ENCODE peak calls at places on chromosomes 11 and 22, in nine cellular contexts. One of them, this sample, is unnamed.

GRCh38 chr11:23594755-23595154 is 734.5 kb upstream of the CCDC179 start:
- DNase-seq in NCI-H1436: no peak
- DNase-seq in iPS-NIHi11: no peak
- DNase-seq in dorsolateral prefrontal cortex: no peak
- DNase-seq in activated T-cell treated with anti-CD3 and anti-CD28 coated beads for 1 hour: no peak
- DNase-seq in sciatic nerve: no peak
- DNase-seq in activated naive CD8-positive, alpha-beta T cell treated with anti-CD3 and anti-CD28 coated beads, Interleukin-2, amount 50 U/mL, for 24 hours: no peak
- DNase-seq in IMR-90: no peak
- DNase-seq in upper lobe of right lung: no peak
- DNase-seq in this sample: no peak

GRCh38 chr22:35330258-35330861 is 30.7 kb downstream of the TOM1 start:
- DNase-seq in NCI-H1436: no peak
- DNase-seq in iPS-NIHi11: no peak
- DNase-seq in dorsolateral prefrontal cortex: no peak
- DNase-seq in activated T-cell treated with anti-CD3 and anti-CD28 coated beads for 1 hour: peak
- DNase-seq in sciatic nerve: peak
- DNase-seq in activated naive CD8-positive, alpha-beta T cell treated with anti-CD3 and anti-CD28 coated beads, Interleukin-2, amount 50 U/mL, for 24 hours: peak
- DNase-seq in IMR-90: peak
- DNase-seq in upper lobe of right lung: peak
- DNase-seq in this sample: no peak

GRCh38 chr11:9568854-9569587 is 4.4 kb upstream of the WEE1 start:
- DNase-seq in NCI-H1436: no peak
- DNase-seq in iPS-NIHi11: peak
- DNase-seq in dorsolateral prefrontal cortex: no peak
- DNase-seq in activated T-cell treated with anti-CD3 and anti-CD28 coated beads for 1 hour: no peak
- DNase-seq in sciatic nerve: no peak
- DNase-seq in activated naive CD8-positive, alpha-beta T cell treated with anti-CD3 and anti-CD28 coated beads, Interleukin-2, amount 50 U/mL, for 24 hours: no peak
- DNase-seq in IMR-90: peak
- DNase-seq in upper lobe of right lung: no peak
- DNase-seq in this sample: no peak

GRCh38 chr22:36775589-36775965 is 342 bp downstream of the IFT27 start:
- DNase-seq in NCI-H1436: peak
- DNase-seq in iPS-NIHi11: no peak
- DNase-seq in dorsolateral prefrontal cortex: peak
- DNase-seq in activated T-cell treated with anti-CD3 and anti-CD28 coated beads for 1 hour: peak
- DNase-seq in sciatic nerve: peak
- DNase-seq in activated naive CD8-positive, alpha-beta T cell treated with anti-CD3 and anti-CD28 coated beads, Interleukin-2, amount 50 U/mL, for 24 hours: peak
- DNase-seq in IMR-90: peak
- DNase-seq in upper lobe of right lung: no peak
- DNase-seq in this sample: no peak

GRCh38 chr11:131693756-131694155 is 323.3 kb downstream of the NTM start:
- DNase-seq in NCI-H1436: no peak
- DNase-seq in iPS-NIHi11: no peak
- DNase-seq in dorsolateral prefrontal cortex: no peak
- DNase-seq in activated T-cell treated with anti-CD3 and anti-CD28 coated beads for 1 hour: no peak
- DNase-seq in sciatic nerve: no peak
- DNase-seq in activated naive CD8-positive, alpha-beta T cell treated with anti-CD3 and anti-CD28 coated beads, Interleukin-2, amount 50 U/mL, for 24 hours: no peak
- DNase-seq in IMR-90: no peak
- DNase-seq in upper lobe of right lung: no peak
- DNase-seq in this sample: no peak

GRCh38 chr11:57646756-57647303 is 2.9 kb downstream of the YPEL4 start:
- DNase-seq in NCI-H1436: no peak
- DNase-seq in iPS-NIHi11: peak
- DNase-seq in dorsolateral prefrontal cortex: no peak
- DNase-seq in activated T-cell treated with anti-CD3 and anti-CD28 coated beads for 1 hour: no peak
- DNase-seq in sciatic nerve: no peak
- DNase-seq in activated naive CD8-positive, alpha-beta T cell treated with anti-CD3 and anti-CD28 coated beads, Interleukin-2, amount 50 U/mL, for 24 hours: no peak
- DNase-seq in IMR-90: no peak
- DNase-seq in upper lobe of right lung: no peak
- DNase-seq in this sample: no peak

GRCh38 chr11:73246303-73246702 is 25.8 kb upstream of the P2RY6 start:
- DNase-seq in NCI-H1436: no peak
- DNase-seq in iPS-NIHi11: no peak
- DNase-seq in dorsolateral prefrontal cortex: no peak
- DNase-seq in activated T-cell treated with anti-CD3 and anti-CD28 coated beads for 1 hour: no peak
- DNase-seq in sciatic nerve: no peak
- DNase-seq in activated naive CD8-positive, alpha-beta T cell treated with anti-CD3 and anti-CD28 coated beads, Interleukin-2, amount 50 U/mL, for 24 hours: no peak
- DNase-seq in IMR-90: no peak
- DNase-seq in upper lobe of right lung: no peak
- DNase-seq in this sample: no peak

GRCh38 chr22:45600791-45601730 is 70.6 kb upstream of the ATXN10 start:
- DNase-seq in NCI-H1436: no peak
- DNase-seq in iPS-NIHi11: no peak
- DNase-seq in dorsolateral prefrontal cortex: no peak
- DNase-seq in activated T-cell treated with anti-CD3 and anti-CD28 coated beads for 1 hour: no peak
- DNase-seq in sciatic nerve: no peak
- DNase-seq in activated naive CD8-positive, alpha-beta T cell treated with anti-CD3 and anti-CD28 coated beads, Interleukin-2, amount 50 U/mL, for 24 hours: no peak
- DNase-seq in IMR-90: peak
- DNase-seq in upper lobe of right lung: no peak
- DNase-seq in this sample: no peak

GRCh38 chr11:78228467-78228866 is 39.7 kb downstream of the USP35 start:
- DNase-seq in NCI-H1436: peak
- DNase-seq in iPS-NIHi11: peak
- DNase-seq in dorsolateral prefrontal cortex: no peak
- DNase-seq in activated T-cell treated with anti-CD3 and anti-CD28 coated beads for 1 hour: no peak
- DNase-seq in sciatic nerve: no peak
- DNase-seq in activated naive CD8-positive, alpha-beta T cell treated with anti-CD3 and anti-CD28 coated beads, Interleukin-2, amount 50 U/mL, for 24 hours: no peak
- DNase-seq in IMR-90: peak
- DNase-seq in upper lobe of right lung: no peak
- DNase-seq in this sample: peak

GRCh38 chr11:12079726-12080556 is 30.4 kb upstream of the MICAL2 start:
- DNase-seq in NCI-H1436: no peak
- DNase-seq in iPS-NIHi11: no peak
- DNase-seq in dorsolateral prefrontal cortex: no peak
- DNase-seq in activated T-cell treated with anti-CD3 and anti-CD28 coated beads for 1 hour: no peak
- DNase-seq in sciatic nerve: peak
- DNase-seq in activated naive CD8-positive, alpha-beta T cell treated with anti-CD3 and anti-CD28 coated beads, Interleukin-2, amount 50 U/mL, for 24 hours: no peak
- DNase-seq in IMR-90: peak
- DNase-seq in upper lobe of right lung: peak
- DNase-seq in this sample: no peak

GRCh38 chr11:70597006-70597555 is 198.8 kb downstream of the CTTN start:
- DNase-seq in NCI-H1436: no peak
- DNase-seq in iPS-NIHi11: no peak
- DNase-seq in dorsolateral prefrontal cortex: no peak
- DNase-seq in activated T-cell treated with anti-CD3 and anti-CD28 coated beads for 1 hour: no peak
- DNase-seq in sciatic nerve: no peak
- DNase-seq in activated naive CD8-positive, alpha-beta T cell treated with anti-CD3 and anti-CD28 coated beads, Interleukin-2, amount 50 U/mL, for 24 hours: no peak
- DNase-seq in IMR-90: no peak
- DNase-seq in upper lobe of right lung: no peak
- DNase-seq in this sample: no peak

GRCh38 chr11:100525635-100526034 is 161.5 kb upstream of the ARHGAP42 start:
- DNase-seq in NCI-H1436: no peak
- DNase-seq in iPS-NIHi11: peak
- DNase-seq in dorsolateral prefrontal cortex: no peak
- DNase-seq in activated T-cell treated with anti-CD3 and anti-CD28 coated beads for 1 hour: no peak
- DNase-seq in sciatic nerve: no peak
- DNase-seq in activated naive CD8-positive, alpha-beta T cell treated with anti-CD3 and anti-CD28 coated beads, Interleukin-2, amount 50 U/mL, for 24 hours: no peak
- DNase-seq in IMR-90: no peak
- DNase-seq in upper lobe of right lung: no peak
- DNase-seq in this sample: no peak

GRCh38 chr22:17436382-17436951 is 67.2 kb downstream of the CECR2 start:
- DNase-seq in NCI-H1436: no peak
- DNase-seq in iPS-NIHi11: no peak
- DNase-seq in dorsolateral prefrontal cortex: no peak
- DNase-seq in activated T-cell treated with anti-CD3 and anti-CD28 coated beads for 1 hour: no peak
- DNase-seq in sciatic nerve: no peak
- DNase-seq in activated naive CD8-positive, alpha-beta T cell treated with anti-CD3 and anti-CD28 coated beads, Interleukin-2, amount 50 U/mL, for 24 hours: no peak
- DNase-seq in IMR-90: no peak
- DNase-seq in upper lobe of right lung: no peak
- DNase-seq in this sample: no peak

GRCh38 chr11:19577849-19578619 is 134.6 kb upstream of the NAV2 start:
- DNase-seq in NCI-H1436: no peak
- DNase-seq in iPS-NIHi11: no peak
- DNase-seq in dorsolateral prefrontal cortex: peak
- DNase-seq in activated T-cell treated with anti-CD3 and anti-CD28 coated beads for 1 hour: no peak
- DNase-seq in sciatic nerve: no peak
- DNase-seq in activated naive CD8-positive, alpha-beta T cell treated with anti-CD3 and anti-CD28 coated beads, Interleukin-2, amount 50 U/mL, for 24 hours: no peak
- DNase-seq in IMR-90: peak
- DNase-seq in upper lobe of right lung: no peak
- DNase-seq in this sample: no peak

GRCh38 chr11:75352417-75353206 is 1.2 kb upstream of the ARRB1 start:
- DNase-seq in NCI-H1436: no peak
- DNase-seq in iPS-NIHi11: no peak
- DNase-seq in dorsolateral prefrontal cortex: no peak
- DNase-seq in activated T-cell treated with anti-CD3 and anti-CD28 coated beads for 1 hour: no peak
- DNase-seq in sciatic nerve: no peak
- DNase-seq in activated naive CD8-positive, alpha-beta T cell treated with anti-CD3 and anti-CD28 coated beads, Interleukin-2, amount 50 U/mL, for 24 hours: no peak
- DNase-seq in IMR-90: no peak
- DNase-seq in upper lobe of right lung: peak
- DNase-seq in this sample: no peak

GRCh38 chr22:21816787-21817496 is 50.5 kb downstream of the MAPK1 start:
- DNase-seq in NCI-H1436: no peak
- DNase-seq in iPS-NIHi11: no peak
- DNase-seq in dorsolateral prefrontal cortex: no peak
- DNase-seq in activated T-cell treated with anti-CD3 and anti-CD28 coated beads for 1 hour: no peak
- DNase-seq in sciatic nerve: no peak
- DNase-seq in activated naive CD8-positive, alpha-beta T cell treated with anti-CD3 and anti-CD28 coated beads, Interleukin-2, amount 50 U/mL, for 24 hours: peak
- DNase-seq in IMR-90: peak
- DNase-seq in upper lobe of right lung: no peak
- DNase-seq in this sample: peak

GRCh38 chr22:36355894-36356293 is 31.9 kb downstream of the MYH9 start:
- DNase-seq in NCI-H1436: no peak
- DNase-seq in iPS-NIHi11: no peak
- DNase-seq in dorsolateral prefrontal cortex: no peak
- DNase-seq in activated T-cell treated with anti-CD3 and anti-CD28 coated beads for 1 hour: no peak
- DNase-seq in sciatic nerve: no peak
- DNase-seq in activated naive CD8-positive, alpha-beta T cell treated with anti-CD3 and anti-CD28 coated beads, Interleukin-2, amount 50 U/mL, for 24 hours: no peak
- DNase-seq in IMR-90: no peak
- DNase-seq in upper lobe of right lung: no peak
- DNase-seq in this sample: no peak

GRCh38 chr11:47861762-47862161 is 13.6 kb upstream of the NUP160 start:
- DNase-seq in NCI-H1436: no peak
- DNase-seq in iPS-NIHi11: no peak
- DNase-seq in dorsolateral prefrontal cortex: no peak
- DNase-seq in activated T-cell treated with anti-CD3 and anti-CD28 coated beads for 1 hour: no peak
- DNase-seq in sciatic nerve: no peak
- DNase-seq in activated naive CD8-positive, alpha-beta T cell treated with anti-CD3 and anti-CD28 coated beads, Interleukin-2, amount 50 U/mL, for 24 hours: no peak
- DNase-seq in IMR-90: peak
- DNase-seq in upper lobe of right lung: no peak
- DNase-seq in this sample: no peak

GRCh38 chr11:75033916-75034315 is 45.2 kb downstream of the NEU3 start:
- DNase-seq in NCI-H1436: no peak
- DNase-seq in iPS-NIHi11: no peak
- DNase-seq in dorsolateral prefrontal cortex: no peak
- DNase-seq in activated T-cell treated with anti-CD3 and anti-CD28 coated beads for 1 hour: no peak
- DNase-seq in sciatic nerve: no peak
- DNase-seq in activated naive CD8-positive, alpha-beta T cell treated with anti-CD3 and anti-CD28 coated beads, Interleukin-2, amount 50 U/mL, for 24 hours: no peak
- DNase-seq in IMR-90: no peak
- DNase-seq in upper lobe of right lung: no peak
- DNase-seq in this sample: no peak

GRCh38 chr11:30568933-30569332 is 17.2 kb downstream of the MPPED2 start:
- DNase-seq in NCI-H1436: no peak
- DNase-seq in iPS-NIHi11: no peak
- DNase-seq in dorsolateral prefrontal cortex: no peak
- DNase-seq in activated T-cell treated with anti-CD3 and anti-CD28 coated beads for 1 hour: no peak
- DNase-seq in sciatic nerve: no peak
- DNase-seq in activated naive CD8-positive, alpha-beta T cell treated with anti-CD3 and anti-CD28 coated beads, Interleukin-2, amount 50 U/mL, for 24 hours: no peak
- DNase-seq in IMR-90: no peak
- DNase-seq in upper lobe of right lung: no peak
- DNase-seq in this sample: no peak

GRCh38 chr11:61149624-61150615 is 11.3 kb downstream of the VPS37C start:
- DNase-seq in NCI-H1436: no peak
- DNase-seq in iPS-NIHi11: peak
- DNase-seq in dorsolateral prefrontal cortex: no peak
- DNase-seq in activated T-cell treated with anti-CD3 and anti-CD28 coated beads for 1 hour: no peak
- DNase-seq in sciatic nerve: no peak
- DNase-seq in activated naive CD8-positive, alpha-beta T cell treated with anti-CD3 and anti-CD28 coated beads, Interleukin-2, amount 50 U/mL, for 24 hours: no peak
- DNase-seq in IMR-90: peak
- DNase-seq in upper lobe of right lung: peak
- DNase-seq in this sample: no peak

GRCh38 chr11:28505216-28505615 is 397.0 kb downstream of the METTL15 start:
- DNase-seq in NCI-H1436: no peak
- DNase-seq in iPS-NIHi11: no peak
- DNase-seq in dorsolateral prefrontal cortex: no peak
- DNase-seq in activated T-cell treated with anti-CD3 and anti-CD28 coated beads for 1 hour: no peak
- DNase-seq in sciatic nerve: no peak
- DNase-seq in activated naive CD8-positive, alpha-beta T cell treated with anti-CD3 and anti-CD28 coated beads, Interleukin-2, amount 50 U/mL, for 24 hours: no peak
- DNase-seq in IMR-90: no peak
- DNase-seq in upper lobe of right lung: no peak
- DNase-seq in this sample: no peak

GRCh38 chr22:20574920-20575353 is 67.5 kb downstream of the MED15 start:
- DNase-seq in NCI-H1436: no peak
- DNase-seq in iPS-NIHi11: no peak
- DNase-seq in dorsolateral prefrontal cortex: no peak
- DNase-seq in activated T-cell treated with anti-CD3 and anti-CD28 coated beads for 1 hour: no peak
- DNase-seq in sciatic nerve: no peak
- DNase-seq in activated naive CD8-positive, alpha-beta T cell treated with anti-CD3 and anti-CD28 coated beads, Interleukin-2, amount 50 U/mL, for 24 hours: no peak
- DNase-seq in IMR-90: no peak
- DNase-seq in upper lobe of right lung: peak
- DNase-seq in this sample: no peak

GRCh38 chr11:104620991-104621390 is 277.3 kb downstream of the CASP12 start:
- DNase-seq in NCI-H1436: no peak
- DNase-seq in iPS-NIHi11: no peak
- DNase-seq in dorsolateral prefrontal cortex: no peak
- DNase-seq in activated T-cell treated with anti-CD3 and anti-CD28 coated beads for 1 hour: no peak
- DNase-seq in sciatic nerve: no peak
- DNase-seq in activated naive CD8-positive, alpha-beta T cell treated with anti-CD3 and anti-CD28 coated beads, Interleukin-2, amount 50 U/mL, for 24 hours: no peak
- DNase-seq in IMR-90: no peak
- DNase-seq in upper lobe of right lung: no peak
- DNase-seq in this sample: no peak

GRCh38 chr22:48495751-48496080 is 1332.0 kb downstream of the BRD1 start:
- DNase-seq in NCI-H1436: no peak
- DNase-seq in iPS-NIHi11: no peak
- DNase-seq in dorsolateral prefrontal cortex: no peak
- DNase-seq in activated T-cell treated with anti-CD3 and anti-CD28 coated beads for 1 hour: no peak
- DNase-seq in sciatic nerve: no peak
- DNase-seq in activated naive CD8-positive, alpha-beta T cell treated with anti-CD3 and anti-CD28 coated beads, Interleukin-2, amount 50 U/mL, for 24 hours: no peak
- DNase-seq in IMR-90: no peak
- DNase-seq in upper lobe of right lung: no peak
- DNase-seq in this sample: no peak

GRCh38 chr22:50599816-50600454 is 658 bp upstream of the MAPK8IP2 start:
- DNase-seq in NCI-H1436: peak
- DNase-seq in iPS-NIHi11: peak
- DNase-seq in dorsolateral prefrontal cortex: no peak
- DNase-seq in activated T-cell treated with anti-CD3 and anti-CD28 coated beads for 1 hour: peak
- DNase-seq in sciatic nerve: peak
- DNase-seq in activated naive CD8-positive, alpha-beta T cell treated with anti-CD3 and anti-CD28 coated beads, Interleukin-2, amount 50 U/mL, for 24 hours: peak
- DNase-seq in IMR-90: no peak
- DNase-seq in upper lobe of right lung: no peak
- DNase-seq in this sample: peak

GRCh38 chr22:19177164-19178064 is 1.1 kb downstream of the SLC25A1 start:
- DNase-seq in NCI-H1436: no peak
- DNase-seq in iPS-NIHi11: no peak
- DNase-seq in dorsolateral prefrontal cortex: no peak
- DNase-seq in activated T-cell treated with anti-CD3 and anti-CD28 coated beads for 1 hour: no peak
- DNase-seq in sciatic nerve: no peak
- DNase-seq in activated naive CD8-positive, alpha-beta T cell treated with anti-CD3 and anti-CD28 coated beads, Interleukin-2, amount 50 U/mL, for 24 hours: no peak
- DNase-seq in IMR-90: no peak
- DNase-seq in upper lobe of right lung: no peak
- DNase-seq in this sample: no peak